ENCODE peak calls at places on chromosome 9, in five cellular contexts. One of them, this sample, is unnamed. For H3K4me1, the result is how much of the 10 kb centered on the place peaks cover.

GRCh38 chr9:79945495-79945894 is 373.7 kb downstream of the TLE4 start:
- DNase-seq in right cardiac atrium: no peak
- DNase-seq in transverse colon: no peak
- DNase-seq in heart left ventricle: no peak
- DNase-seq in fibroblast of lung: no peak
- DNase-seq in this sample: no peak

GRCh38 chr9:70519912-70520724 is 105.7 kb upstream of the KLF9 start:
- DNase-seq in right cardiac atrium: no peak
- DNase-seq in transverse colon: no peak
- DNase-seq in heart left ventricle: no peak
- DNase-seq in fibroblast of lung: no peak
- DNase-seq in this sample: no peak

GRCh38 chr9:124854822-124855221 is 1.6 kb downstream of the WDR38 start:
- DNase-seq in right cardiac atrium: no peak
- DNase-seq in transverse colon: no peak
- DNase-seq in heart left ventricle: no peak
- DNase-seq in fibroblast of lung: no peak
- DNase-seq in this sample: no peak

GRCh38 chr9:128118971-128119665 is 8.4 kb downstream of the PTGES2 start:
- DNase-seq in right cardiac atrium: peak
- DNase-seq in transverse colon: peak
- DNase-seq in heart left ventricle: peak
- DNase-seq in fibroblast of lung: no peak
- DNase-seq in this sample: no peak

GRCh38 chr9:21996438-21996837 is 1.8 kb downstream of the CDKN2B-AS1 start:
- DNase-seq in right cardiac atrium: no peak
- DNase-seq in transverse colon: no peak
- DNase-seq in heart left ventricle: no peak
- DNase-seq in fibroblast of lung: no peak
- DNase-seq in this sample: no peak

GRCh38 chr9:8473226-8473625 is 673.6 kb upstream of the DMAC1 start:
- DNase-seq in right cardiac atrium: no peak
- DNase-seq in transverse colon: no peak
- DNase-seq in heart left ventricle: no peak
- DNase-seq in fibroblast of lung: no peak
- DNase-seq in this sample: no peak

GRCh38 chr9:25677301-25678146 is 720 bp downstream of the TUSC1 start:
- DNase-seq in right cardiac atrium: peak
- DNase-seq in transverse colon: peak
- DNase-seq in heart left ventricle: peak
- DNase-seq in fibroblast of lung: peak
- DNase-seq in this sample: peak

GRCh38 chr9:106934831-106935230 is 71.9 kb downstream of the ZNF462 start:
- DNase-seq in right cardiac atrium: no peak
- DNase-seq in transverse colon: no peak
- DNase-seq in heart left ventricle: no peak
- DNase-seq in fibroblast of lung: no peak
- DNase-seq in this sample: no peak

GRCh38 chr9:91362212-91362611 is 494 bp upstream of the AUH start:
- DNase-seq in right cardiac atrium: no peak
- DNase-seq in transverse colon: no peak
- DNase-seq in heart left ventricle: no peak
- DNase-seq in fibroblast of lung: no peak
- DNase-seq in this sample: no peak

GRCh38 chr9:22976454-22976853 is 529.8 kb downstream of the DMRTA1 start:
- DNase-seq in right cardiac atrium: no peak
- DNase-seq in transverse colon: no peak
- DNase-seq in heart left ventricle: no peak
- DNase-seq in fibroblast of lung: peak
- DNase-seq in this sample: no peak

GRCh38 chr9:72022846-72023245 is 37.6 kb downstream of the C9orf57 start:
- DNase-seq in right cardiac atrium: no peak
- DNase-seq in transverse colon: peak
- DNase-seq in heart left ventricle: no peak
- DNase-seq in fibroblast of lung: peak
- DNase-seq in this sample: peak

GRCh38 chr9:13552606-13553215 is 273.2 kb upstream of the MPDZ start:
- DNase-seq in right cardiac atrium: no peak
- DNase-seq in transverse colon: no peak
- DNase-seq in heart left ventricle: no peak
- DNase-seq in fibroblast of lung: no peak
- DNase-seq in this sample: no peak

GRCh38 chr9:70097187-70097586 is 53.5 kb downstream of the MAMDC2 start:
- DNase-seq in right cardiac atrium: no peak
- DNase-seq in transverse colon: no peak
- DNase-seq in heart left ventricle: no peak
- DNase-seq in fibroblast of lung: no peak
- DNase-seq in this sample: no peak

GRCh38 chr9:16718296-16718695 is 152.2 kb downstream of the BNC2 start:
- DNase-seq in right cardiac atrium: no peak
- DNase-seq in transverse colon: no peak
- DNase-seq in heart left ventricle: no peak
- DNase-seq in fibroblast of lung: no peak
- DNase-seq in this sample: no peak

GRCh38 chr9:107809859-107810492 is 320.4 kb upstream of the KLF4 start:
- DNase-seq in right cardiac atrium: no peak
- DNase-seq in transverse colon: peak
- DNase-seq in heart left ventricle: no peak
- DNase-seq in fibroblast of lung: peak
- DNase-seq in this sample: peak

GRCh38 chr9:90433398-90433890 is 209.2 kb downstream of the DIRAS2 start:
- DNase-seq in right cardiac atrium: no peak
- DNase-seq in transverse colon: no peak
- DNase-seq in heart left ventricle: no peak
- DNase-seq in fibroblast of lung: peak
- DNase-seq in this sample: peak

GRCh38 chr9:115121140-115121710 is 3.3 kb upstream of the TNC start:
- DNase-seq in right cardiac atrium: no peak
- DNase-seq in transverse colon: no peak
- DNase-seq in heart left ventricle: no peak
- DNase-seq in fibroblast of lung: no peak
- DNase-seq in this sample: peak
- H3K27ac ChIP-seq in right cardiac atrium: no peak
- H3K27ac ChIP-seq in transverse colon: peak
- H3K27ac ChIP-seq in heart left ventricle: peak
- H3K27ac ChIP-seq in fibroblast of lung: no peak
- H3K27ac ChIP-seq in this sample: no peak

GRCh38 chr9:36138901-36139300 is 2.4 kb downstream of the GLIPR2 start:
- DNase-seq in right cardiac atrium: no peak
- DNase-seq in transverse colon: no peak
- DNase-seq in heart left ventricle: no peak
- DNase-seq in fibroblast of lung: no peak
- DNase-seq in this sample: no peak
- H3K4me1 ChIP-seq in right cardiac atrium: under half
- H3K4me1 ChIP-seq in transverse colon: half or more
- H3K4me1 ChIP-seq in heart left ventricle: half or more
- H3K4me1 ChIP-seq in fibroblast of lung: under half
- H3K4me1 ChIP-seq in this sample: under half

GRCh38 chr9:100086097-100086496 is 12.7 kb downstream of the ERP44 start:
- DNase-seq in right cardiac atrium: no peak
- DNase-seq in transverse colon: no peak
- DNase-seq in heart left ventricle: no peak
- DNase-seq in fibroblast of lung: no peak
- DNase-seq in this sample: no peak
- H3K27ac ChIP-seq in right cardiac atrium: no peak
- H3K27ac ChIP-seq in transverse colon: no peak
- H3K27ac ChIP-seq in heart left ventricle: no peak
- H3K27ac ChIP-seq in fibroblast of lung: no peak
- H3K27ac ChIP-seq in this sample: no peak

GRCh38 chr9:104882574-104882973 is 45.4 kb downstream of the ABCA1 start:
- DNase-seq in right cardiac atrium: no peak
- DNase-seq in transverse colon: no peak
- DNase-seq in heart left ventricle: no peak
- DNase-seq in fibroblast of lung: no peak
- DNase-seq in this sample: no peak
- H3K4me1 ChIP-seq in right cardiac atrium: under half
- H3K4me1 ChIP-seq in transverse colon: under half
- H3K4me1 ChIP-seq in heart left ventricle: under half
- H3K4me1 ChIP-seq in fibroblast of lung: under half
- H3K4me1 ChIP-seq in this sample: under half

DNA sequence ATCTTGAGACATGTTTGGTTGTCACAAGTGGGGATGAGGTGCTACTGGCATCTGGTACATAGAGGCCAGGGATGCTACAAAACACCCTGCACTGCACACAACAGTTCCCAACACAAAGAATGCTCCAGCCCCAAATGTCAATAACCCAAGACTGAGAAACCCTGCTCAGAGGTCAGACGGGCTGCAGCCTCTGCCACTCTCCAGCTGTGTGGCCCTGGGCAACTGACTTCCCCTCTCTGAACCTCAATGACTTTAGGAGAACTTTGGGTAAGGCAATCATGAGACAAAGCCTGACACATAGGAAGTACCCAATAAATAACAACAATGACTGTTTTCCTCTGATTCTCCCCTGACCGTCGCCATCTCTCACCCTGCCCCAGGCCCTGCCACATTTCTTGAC is 24.7 kb upstream of the CRB2 start:
- DNase-seq in right cardiac atrium: no peak
- DNase-seq in transverse colon: no peak
- DNase-seq in heart left ventricle: no peak
- DNase-seq in fibroblast of lung: no peak
- DNase-seq in this sample: no peak
- H3K27ac ChIP-seq in right cardiac atrium: no peak
- H3K27ac ChIP-seq in transverse colon: no peak
- H3K27ac ChIP-seq in heart left ventricle: no peak
- H3K27ac ChIP-seq in fibroblast of lung: no peak
- H3K27ac ChIP-seq in this sample: no peak

DNA sequence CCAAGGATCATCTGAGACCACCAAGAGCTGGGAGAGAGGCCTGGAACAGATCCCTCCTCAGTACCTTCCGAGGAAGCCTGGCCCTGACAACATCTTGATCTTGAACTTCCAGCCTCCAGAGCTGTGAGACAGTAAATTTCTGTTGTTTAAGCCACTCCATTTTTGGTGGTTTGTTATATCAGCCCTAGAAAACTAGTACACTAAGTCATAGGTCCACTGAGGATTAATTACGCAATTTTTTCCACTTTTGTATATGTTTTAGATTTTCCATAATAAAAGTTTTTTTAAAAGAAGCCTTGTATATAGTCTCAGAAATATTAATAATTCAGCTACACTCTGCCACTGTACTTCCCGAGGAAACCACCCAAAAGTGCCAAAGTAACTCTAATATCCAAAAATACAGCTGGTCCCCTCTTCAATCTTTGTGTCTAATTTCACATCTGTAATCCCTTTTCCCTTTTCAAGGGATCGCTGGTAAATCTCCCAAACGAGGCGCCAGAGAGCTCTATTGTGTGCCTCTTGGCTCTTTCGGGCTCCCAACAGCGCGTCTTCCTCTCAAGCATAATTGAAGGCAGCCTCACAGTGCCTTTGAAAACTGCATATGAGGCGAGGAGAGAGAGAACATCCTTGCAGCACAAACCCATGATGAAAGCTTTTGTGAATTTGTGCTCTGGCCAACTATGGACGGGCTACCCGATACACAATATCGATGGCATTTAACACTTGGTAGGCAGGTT is 32.7 kb downstream of the PRUNE2 start:
- DNase-seq in right cardiac atrium: no peak
- DNase-seq in transverse colon: no peak
- DNase-seq in heart left ventricle: no peak
- DNase-seq in fibroblast of lung: peak
- DNase-seq in this sample: no peak
- H3K4me1 ChIP-seq in right cardiac atrium: under half
- H3K4me1 ChIP-seq in transverse colon: under half
- H3K4me1 ChIP-seq in heart left ventricle: under half
- H3K4me1 ChIP-seq in fibroblast of lung: under half
- H3K4me1 ChIP-seq in this sample: under half

GRCh38 chr9:78539904-78540303 is 243.0 kb downstream of the PSAT1 start:
- DNase-seq in right cardiac atrium: no peak
- DNase-seq in transverse colon: no peak
- DNase-seq in heart left ventricle: no peak
- DNase-seq in fibroblast of lung: peak
- DNase-seq in this sample: peak

GRCh38 chr9:78542491-78543175 is 245.7 kb downstream of the PSAT1 start:
- DNase-seq in right cardiac atrium: no peak
- DNase-seq in transverse colon: no peak
- DNase-seq in heart left ventricle: no peak
- DNase-seq in fibroblast of lung: no peak
- DNase-seq in this sample: no peak

GRCh38 chr9:78543353-78543752 is 246.4 kb downstream of the PSAT1 start:
- DNase-seq in right cardiac atrium: no peak
- DNase-seq in transverse colon: no peak
- DNase-seq in heart left ventricle: no peak
- DNase-seq in fibroblast of lung: no peak
- DNase-seq in this sample: no peak

GRCh38 chr9:78544260-78544659 is 247.3 kb downstream of the PSAT1 start:
- DNase-seq in right cardiac atrium: no peak
- DNase-seq in transverse colon: no peak
- DNase-seq in heart left ventricle: no peak
- DNase-seq in fibroblast of lung: no peak
- DNase-seq in this sample: no peak

DNA sequence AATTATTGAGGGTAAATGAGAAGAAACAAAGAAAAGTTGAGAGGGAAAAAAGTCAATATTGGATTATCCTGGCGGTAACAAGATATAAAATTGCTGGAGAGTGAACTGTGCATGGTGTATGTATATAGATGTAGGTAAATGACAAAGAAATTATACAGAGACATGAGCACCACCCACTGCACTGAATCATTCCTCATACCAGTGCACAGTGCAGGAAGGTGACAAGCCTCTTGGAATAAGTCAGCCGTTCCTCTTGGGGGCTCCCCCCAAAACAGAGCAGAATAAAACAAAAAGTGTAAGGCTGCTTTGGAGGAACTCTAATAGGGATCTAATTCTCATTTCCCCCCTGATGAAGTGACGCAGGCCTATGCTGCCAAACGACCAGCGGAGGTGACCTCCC is 244.9 kb downstream of the PSAT1 start:
- DNase-seq in right cardiac atrium: no peak
- DNase-seq in transverse colon: no peak
- DNase-seq in heart left ventricle: no peak
- DNase-seq in fibroblast of lung: no peak
- DNase-seq in this sample: no peak
- H3K27ac ChIP-seq in right cardiac atrium: no peak
- H3K27ac ChIP-seq in transverse colon: no peak
- H3K27ac ChIP-seq in heart left ventricle: no peak
- H3K27ac ChIP-seq in fibroblast of lung: no peak
- H3K27ac ChIP-seq in this sample: no peak

GRCh38 chr9:134694368-134694665 is 52.7 kb downstream of the COL5A1 start:
- DNase-seq in right cardiac atrium: no peak
- DNase-seq in transverse colon: no peak
- DNase-seq in heart left ventricle: peak
- DNase-seq in fibroblast of lung: no peak
- DNase-seq in this sample: no peak

GRCh38 chr9:134696433-134696832 is 54.8 kb downstream of the COL5A1 start:
- DNase-seq in right cardiac atrium: no peak
- DNase-seq in transverse colon: no peak
- DNase-seq in heart left ventricle: peak
- DNase-seq in fibroblast of lung: no peak
- DNase-seq in this sample: no peak

GRCh38 chr9:134693641-134694367 is 52.2 kb downstream of the COL5A1 start:
- DNase-seq in right cardiac atrium: peak
- DNase-seq in transverse colon: no peak
- DNase-seq in heart left ventricle: no peak
- DNase-seq in fibroblast of lung: no peak
- DNase-seq in this sample: no peak

GRCh38 chr9:134694714-134695113 is 53.1 kb downstream of the COL5A1 start:
- DNase-seq in right cardiac atrium: peak
- DNase-seq in transverse colon: no peak
- DNase-seq in heart left ventricle: peak
- DNase-seq in fibroblast of lung: no peak
- DNase-seq in this sample: no peak

GRCh38 chr9:134695144-134695543 is 53.5 kb downstream of the COL5A1 start:
- DNase-seq in right cardiac atrium: peak
- DNase-seq in transverse colon: no peak
- DNase-seq in heart left ventricle: peak
- DNase-seq in fibroblast of lung: no peak
- DNase-seq in this sample: no peak
- H3K4me1 ChIP-seq in right cardiac atrium: under half
- H3K4me1 ChIP-seq in transverse colon: under half
- H3K4me1 ChIP-seq in heart left ventricle: under half
- H3K4me1 ChIP-seq in fibroblast of lung: under half
- H3K4me1 ChIP-seq in this sample: under half